ENCODE peak calls at places on chromosomes 1 and 21, in seven cellular contexts. F is sigmoid colon, M is tibial nerve, J is adrenal gland, L is heart left ventricle, I is GM12891, Y is body of pancreas. A is an unnamed sample.
A peak's percentile ranks its signal among the peaks of the same experiment; 100 is the strongest.

GRCh38 chr1:87869563-87869962 is 540.9 kb downstream of the LMO4 start:
- DNase-seq in Y (no peak), F (no peak), I (no peak), L (no peak), J (no peak), M (no peak), A (no peak)

GRCh38 chr1:226402615-226403521 is 5.0 kb downstream of the PARP1 start:
- DNase-seq in M (no peak), F (no peak), Y (peak; percentile 55), J (no peak), L (no peak), I (no peak), A (no peak)

GRCh38 chr1:215794151-215794550 is 227.0 kb downstream of the KCTD3 start:
- DNase-seq in F (no peak), M (no peak), I (no peak), J (no peak), L (no peak), Y (no peak), A (no peak)

GRCh38 chr1:66728021-66728420 is 24.2 kb upstream of the DYNLT5 start:
- DNase-seq in F (no peak), J (no peak), M (no peak), Y (no peak), I (no peak), L (no peak), A (no peak)

GRCh38 chr21:32415451-32415850 is 2.9 kb downstream of the EVA1C start:
- DNase-seq in F (no peak), M (no peak), L (no peak), Y (no peak), I (no peak), J (peak; percentile 53), A (no peak)

GRCh38 chr1:198040880-198041279 is 115.9 kb upstream of the NEK7 start:
- DNase-seq in M (no peak), J (no peak), I (no peak), F (no peak), L (no peak), Y (no peak), A (no peak)

GRCh38 chr1:101025283-101025679 is 303 bp downstream of the DPH5 start:
- DNase-seq in F (no peak), J (no peak), L (no peak), M (no peak), Y (no peak), I (no peak), A (no peak)

GRCh38 chr21:35252831-35253230 is 203.7 kb upstream of the RUNX1 start:
- DNase-seq in J (no peak), M (no peak), Y (no peak), L (no peak), F (no peak), I (no peak), A (no peak)

GRCh38 chr1:24003331-24003972 is 23.3 kb upstream of the SRSF10 start:
- DNase-seq in F (no peak), J (no peak), Y (no peak), L (no peak), M (no peak), I (no peak), A (no peak)

GRCh38 chr1:87178451-87178850 is 150.2 kb upstream of the LMO4 start:
- DNase-seq in I (no peak), J (no peak), Y (no peak), F (no peak), L (no peak), M (no peak), A (no peak)

GRCh38 chr21:41766883-41767605 is at the start of gene RIPK4:
- DNase-seq in I (peak; percentile 70), Y (peak; percentile 94), F (peak; percentile 53), M (no peak), J (no peak), L (no peak), A (peak; percentile 33)

GRCh38 chr1:67853704-67854103 is 20.4 kb upstream of the GNG12 start:
- DNase-seq in J (peak; percentile 91), Y (peak; percentile 52), F (no peak), L (peak; percentile 47), M (no peak), I (no peak), A (peak; percentile 23)

GRCh38 chr1:67604778-67605177 is 80.2 kb upstream of the GADD45A start:
- DNase-seq in F (no peak), L (no peak), I (no peak), M (no peak), Y (no peak), J (no peak), A (no peak)

GRCh38 chr1:29668761-29669487 is 432.6 kb downstream of the PTPRU start:
- DNase-seq in L (no peak), M (no peak), I (no peak), J (peak; percentile 5), Y (no peak), F (no peak), A (no peak)

GRCh38 chr1:239816090-239816812 is 275.4 kb upstream of the FMN2 start:
- DNase-seq in F (peak; percentile 83), J (peak; percentile 82), Y (peak; percentile 22), L (no peak), M (no peak), I (no peak), A (no peak)

GRCh38 chr1:87632232-87632631 is 303.6 kb downstream of the LMO4 start:
- DNase-seq in M (no peak), J (no peak), Y (no peak), I (no peak), L (no peak), F (no peak), A (no peak)

GRCh38 chr1:207839083-207839413 is 71.9 kb downstream of the CD34 start:
- DNase-seq in J (no peak), L (no peak), Y (no peak), I (no peak), M (no peak), F (no peak), A (no peak)

GRCh38 chr1:209511169-209511568 is 72.3 kb upstream of the CAMK1G start:
- DNase-seq in J (no peak), F (no peak), L (no peak), Y (no peak), I (no peak), M (no peak), A (no peak)

GRCh38 chr1:1889847-1890505 is 911 bp downstream of the GNB1 start:
- DNase-seq in L (peak; percentile 68), F (no peak), Y (peak; percentile 42), J (no peak), I (no peak), M (no peak), A (peak; percentile 76)
- TF ChIP-seq POLR2A in L (no peak), F (no peak), Y (no peak), J (peak; percentile 8), I (no peak), M (no peak), A (no peak)

GRCh38 chr1:65527672-65528071 is 107.2 kb downstream of the LEPR start:
- DNase-seq in J (no peak), F (no peak), I (no peak), Y (no peak), L (no peak), M (no peak), A (peak; percentile 63)
- TF ChIP-seq POLR2A in J (no peak), F (no peak), I (no peak), Y (no peak), L (no peak), M (no peak), A (peak; percentile 42)

DNA sequence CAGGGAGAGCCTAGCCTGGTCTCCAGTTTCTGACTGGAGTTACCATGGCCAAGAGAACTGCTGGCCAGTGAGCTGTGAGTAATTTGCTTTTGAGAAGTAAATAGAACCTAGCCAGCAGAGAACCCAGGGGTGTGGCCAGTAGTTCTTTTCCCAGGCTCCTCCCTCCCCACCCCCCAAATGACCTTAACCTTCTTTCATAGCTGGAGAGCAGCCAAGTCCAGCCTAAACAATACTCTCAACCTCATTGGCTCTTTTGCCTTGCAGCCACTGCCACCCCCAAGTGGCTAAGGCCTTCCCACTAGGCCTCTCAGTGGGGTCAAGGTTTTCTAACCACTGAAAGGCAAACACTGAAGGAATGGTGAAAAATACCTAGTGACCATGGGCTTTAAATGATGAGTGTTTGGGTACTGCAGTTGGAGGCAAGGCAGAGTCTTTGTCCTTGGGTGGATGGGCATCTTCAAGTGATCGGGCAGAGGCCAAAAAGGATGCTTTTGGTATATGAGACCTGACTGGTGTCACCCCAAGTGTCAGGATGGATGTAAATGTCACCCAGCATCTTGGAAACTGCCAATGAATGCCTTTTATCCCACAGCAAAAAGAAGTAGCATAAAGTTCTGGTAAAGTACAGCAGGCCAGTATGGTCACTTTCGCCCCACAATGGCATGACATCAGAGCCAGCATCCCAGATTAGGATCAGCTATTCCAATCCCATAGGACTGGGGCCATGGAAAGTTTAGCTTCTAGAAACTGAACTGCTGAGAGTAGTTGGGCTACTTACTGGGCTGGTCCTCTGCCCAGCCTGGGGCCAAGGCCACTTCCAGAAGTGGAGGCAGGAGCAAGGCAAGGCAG is 3.5 kb upstream of the PIGV start:
- DNase-seq in F (peak; percentile 79), L (peak; percentile 80), Y (peak; percentile 76), M (peak; percentile 70), I (no peak), J (peak; percentile 88), A (peak; percentile 84)
- TF ChIP-seq POLR2A in F (no peak), L (peak; percentile 29), Y (no peak), M (peak; percentile 50), I (no peak), J (peak; percentile 53), A (no peak)

DNA sequence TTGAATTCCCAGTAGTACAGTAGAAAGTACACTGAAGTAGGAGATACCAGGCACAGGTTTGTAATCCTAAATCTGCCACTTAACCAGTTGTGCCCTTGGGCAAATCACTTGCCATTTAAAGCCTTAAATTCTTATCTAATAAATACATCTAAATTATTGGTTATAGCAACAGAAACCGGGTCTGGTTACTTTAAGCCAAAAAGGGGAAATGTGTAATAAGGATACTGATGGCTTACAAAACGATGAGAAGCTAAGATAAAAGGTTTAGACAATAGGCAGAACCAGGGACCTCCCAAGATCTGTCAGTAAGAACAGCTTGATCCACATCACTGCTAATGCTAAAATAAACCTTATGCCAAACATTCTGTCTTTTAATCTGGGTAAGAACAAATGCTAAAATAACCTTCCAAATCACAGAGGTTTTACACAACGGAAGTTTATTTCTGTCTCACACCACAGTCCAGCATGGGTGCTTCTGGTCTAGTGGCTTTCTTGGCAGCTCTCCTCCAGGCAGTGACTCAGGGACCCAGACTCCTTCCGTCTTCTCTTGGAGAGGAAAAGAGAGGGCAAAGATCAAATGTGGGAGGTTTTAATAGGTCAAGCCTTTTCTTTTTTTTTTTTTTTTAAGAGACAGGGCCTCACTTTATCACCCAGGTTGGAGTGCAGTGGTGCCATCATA is 16.5 kb upstream of the ZMYM1 start:
- DNase-seq in Y (no peak), L (no peak), J (no peak), I (no peak), F (no peak), M (no peak), A (no peak)
- TF ChIP-seq POLR2A in Y (no peak), L (no peak), J (no peak), I (no peak), F (no peak), M (no peak), A (no peak)

GRCh38 chr21:42892931-42893660 is at the start of gene NDUFV3:
- DNase-seq in Y (peak; percentile 100), M (peak; percentile 100), L (peak; percentile 100), I (peak; percentile 98), F (peak; percentile 100), J (peak; percentile 100), A (peak; percentile 100)
- TF ChIP-seq POLR2A in Y (peak; percentile 93), M (peak; percentile 96), L (peak; percentile 97), I (peak; percentile 87), F (peak; percentile 91), J (peak; percentile 97), A (peak; percentile 96)